ENCODE peak calls at places on chromosomes 6 and 20, in four cellular contexts. V is WTC11, H is HepG2, D is K562. R is an unnamed sample.

GRCh38 chr6:151437401-151437800 is 14.5 kb downstream of the RMND1 start:
- DNase-seq in V (no peak), H (no peak), D (no peak), R (no peak)

GRCh38 chr6:142551145-142551811 is 249.5 kb downstream of the ADGRG6 start:
- DNase-seq in V (peak), H (no peak), D (no peak), R (no peak)

GRCh38 chr20:49715466-49715865 is 1.8 kb upstream of the B4GALT5 start:
- DNase-seq in V (no peak), H (no peak), D (no peak), R (no peak)

GRCh38 chr20:9156529-9157280 is 87.8 kb downstream of the PLCB4 start:
- DNase-seq in V (no peak), H (no peak), D (no peak), R (no peak)

GRCh38 chr6:22437665-22438064 is 131.7 kb upstream of the HDGFL1 start:
- DNase-seq in V (no peak), H (no peak), D (no peak), R (no peak)

GRCh38 chr20:62951143-62951895 is 1.2 kb upstream of the SLC17A9 start:
- DNase-seq in V (no peak), H (no peak), D (no peak), R (no peak)

GRCh38 chr6:111625511-111626331 is 20.0 kb upstream of the TRAF3IP2 start:
- DNase-seq in V (no peak), H (no peak), D (no peak), R (no peak)

GRCh38 chr20:11387189-11387754 is 530.4 kb upstream of the BTBD3 start:
- DNase-seq in V (no peak), H (no peak), D (no peak), R (peak)

GRCh38 chr20:24166412-24166811 is 177.8 kb upstream of the GGTLC1 start:
- DNase-seq in V (no peak), H (no peak), D (no peak), R (no peak)

GRCh38 chr6:101961357-101961756 is 567.8 kb downstream of the GRIK2 start:
- DNase-seq in V (peak), H (no peak), D (no peak), R (no peak)

GRCh38 chr20:1897965-1898464 is 2.8 kb downstream of the SIRPA start:
- DNase-seq in V (no peak), H (no peak), D (no peak), R (no peak)

GRCh38 chr6:119887671-119888070 is 538.1 kb upstream of the MAN1A1 start:
- DNase-seq in V (no peak), H (no peak), D (no peak), R (no peak)

GRCh38 chr6:37113976-37114375 is 56.0 kb upstream of the PIM1 start:
- DNase-seq in V (no peak), H (no peak), D (no peak), R (no peak)

GRCh38 chr20:55935448-55936221 is 69.7 kb downstream of the CBLN4 start:
- DNase-seq in V (no peak), H (no peak), D (no peak), R (no peak)

GRCh38 chr6:156961282-156961892 is 184.2 kb downstream of the ARID1B start:
- DNase-seq in V (no peak), H (no peak), D (no peak), R (no peak)

GRCh38 chr20:51562334-51563140 is 20.0 kb upstream of the NFATC2 start:
- DNase-seq in V (peak), H (no peak), D (peak), R (peak)

GRCh38 chr20:34980543-34981213 is 25.0 kb downstream of the MYH7B start:
- DNase-seq in V (peak), H (no peak), D (peak), R (no peak)

GRCh38 chr6:118719351-118720124 is 68.1 kb upstream of the CEP85L start:
- DNase-seq in V (no peak), H (no peak), D (no peak), R (no peak)

GRCh38 chr6:135282425-135282824 is 101.3 kb downstream of the MYB start:
- DNase-seq in V (no peak), H (no peak), D (no peak), R (no peak)

GRCh38 chr6:140768133-140768532 is 1364.6 kb upstream of the GJE1 start:
- DNase-seq in V (no peak), H (no peak), D (no peak), R (no peak)

GRCh38 chr6:5188646-5189045 is 72.1 kb downstream of the LYRM4 start:
- DNase-seq in V (no peak), H (no peak), D (no peak), R (no peak)

GRCh38 chr6:5191722-5192121 is 69.0 kb downstream of the LYRM4 start:
- DNase-seq in V (no peak), H (no peak), D (no peak), R (no peak)

GRCh38 chr6:5191222-5191621 is 69.5 kb downstream of the LYRM4 start:
- DNase-seq in V (no peak), H (no peak), D (no peak), R (no peak)

GRCh38 chr6:5192135-5192794 is 68.5 kb downstream of the LYRM4 start:
- DNase-seq in V (no peak), H (no peak), D (no peak), R (no peak)

GRCh38 chr6:5190467-5190866 is 70.3 kb downstream of the LYRM4 start:
- DNase-seq in V (no peak), H (peak), D (no peak), R (peak)
- TF ChIP-seq JUN in V (no peak), H (no peak), D (no peak), R (no peak)

GRCh38 chr6:2970753-2971419 is 481 bp downstream of the SERPINB6 start:
- DNase-seq in V (peak), H (no peak), D (peak), R (peak)
- TF ChIP-seq ESRRA in V (no peak), H (no peak), D (peak), R (no peak)

GRCh38 chr20:47464380-47465101 is 37.1 kb upstream of the NCOA3 start:
- DNase-seq in V (no peak), H (peak), D (no peak), R (peak)
- TF ChIP-seq JUN in V (no peak), H (peak), D (peak), R (peak)

GRCh38 chr20:32344835-32345506 is 13.2 kb upstream of the ASXL1 start:
- DNase-seq in V (peak), H (no peak), D (no peak), R (no peak)
- TF ChIP-seq ESRRA in V (no peak), H (no peak), D (no peak), R (no peak)

GRCh38 chr20:5096463-5096862 is 23.3 kb downstream of the PCNA start:
- DNase-seq in V (no peak), H (no peak), D (no peak), R (no peak)
- TF ChIP-seq JUN in V (no peak), H (no peak), D (no peak), R (no peak)

R was measured in A549.